ENCODE peak calls at places on chromosomes 12 and 14, in six cellular contexts. P is lower lobe of right lung, B is HFFc6, Q is breast epithelium, A is NCI-H774, W is HTR-8/SVneo. S is an unnamed sample.

GRCh38 chr14:35789651-35790050 is 19.4 kb downstream of the RALGAPA1 start:
- DNase-seq in P (no peak), B (peak; percentile 57), Q (no peak), A (no peak), W (no peak), S (peak; percentile 51)

GRCh38 chr12:119020377-119021360 is 39.3 kb downstream of the SRRM4 start:
- DNase-seq in P (peak; percentile 74), B (no peak), Q (no peak), A (no peak), W (no peak), S (no peak)

GRCh38 chr12:77830502-77830901 is at the start of gene NAV3:
- DNase-seq in P (no peak), B (no peak), Q (no peak), A (no peak), W (no peak), S (no peak)

GRCh38 chr12:42691991-42692557 is 102.5 kb upstream of the PRICKLE1 start:
- DNase-seq in P (no peak), B (no peak), Q (no peak), A (peak; percentile 26), W (no peak), S (peak; percentile 44)

GRCh38 chr14:74524076-74524812 is 30.7 kb downstream of the ISCA2 start:
- DNase-seq in P (no peak), B (no peak), Q (peak; percentile 89), A (no peak), W (no peak), S (no peak)

GRCh38 chr12:4771960-4772566 is 51.9 kb downstream of the GALNT8 start:
- DNase-seq in P (no peak), B (no peak), Q (no peak), A (no peak), W (no peak), S (peak; percentile 59)

GRCh38 chr14:24695265-24696241 is 61.6 kb upstream of the GZMB start:
- DNase-seq in P (no peak), B (no peak), Q (no peak), A (no peak), W (no peak), S (no peak)

GRCh38 chr14:63759454-63759853 is 31.6 kb upstream of the SGPP1 start:
- DNase-seq in P (no peak), B (no peak), Q (no peak), A (no peak), W (no peak), S (peak; percentile 28)

GRCh38 chr14:68124885-68125731 is 305.5 kb downstream of the RAD51B start:
- DNase-seq in P (no peak), B (peak; percentile 74), Q (no peak), A (no peak), W (peak; percentile 82), S (peak; percentile 76)

GRCh38 chr14:92651793-92652382 is 96.5 kb downstream of the LGMN start:
- DNase-seq in P (peak; percentile 89), B (no peak), Q (no peak), A (no peak), W (no peak), S (no peak)

GRCh38 chr12:64221656-64222010 is 463 bp downstream of the KICS2 start:
- DNase-seq in P (peak; percentile 92), B (peak; percentile 66), Q (peak; percentile 83), A (peak; percentile 85), W (peak; percentile 77), S (peak; percentile 93)

S was measured in Daoy.